ENCODE peak calls at places on chromosome 11, in seven cellular contexts. One of them, this sample, is unnamed.

GRCh38 chr11:75879737-75880136 is 64.7 kb downstream of the UVRAG start:
- DNase-seq in body of pancreas: no peak
- DNase-seq in thoracic aorta: no peak
- DNase-seq in HAP-1: no peak
- DNase-seq in OCI-LY7: no peak
- DNase-seq in CD4-positive, alpha-beta memory T cell: no peak
- DNase-seq in AG09309: no peak
- DNase-seq in this sample: no peak

GRCh38 chr11:62398011-62398994 is 20.5 kb upstream of the SCGB1A1 start:
- DNase-seq in AG09309: no peak
- DNase-seq in CD4-positive, alpha-beta memory T cell: no peak
- DNase-seq in OCI-LY7: no peak
- DNase-seq in thoracic aorta: no peak
- DNase-seq in body of pancreas: no peak
- DNase-seq in HAP-1: no peak
- DNase-seq in this sample: no peak

GRCh38 chr11:87290304-87290922 is 252.7 kb downstream of the TMEM135 start:
- DNase-seq in AG09309: peak
- DNase-seq in thoracic aorta: no peak
- DNase-seq in HAP-1: peak
- DNase-seq in body of pancreas: no peak
- DNase-seq in OCI-LY7: peak
- DNase-seq in CD4-positive, alpha-beta memory T cell: peak
- DNase-seq in this sample: peak

GRCh38 chr11:123366924-123367323 is 63.1 kb upstream of the GRAMD1B start:
- DNase-seq in body of pancreas: no peak
- DNase-seq in HAP-1: no peak
- DNase-seq in thoracic aorta: no peak
- DNase-seq in OCI-LY7: no peak
- DNase-seq in AG09309: no peak
- DNase-seq in CD4-positive, alpha-beta memory T cell: no peak
- DNase-seq in this sample: no peak

GRCh38 chr11:17770048-17770652 is 35.6 kb downstream of the KCNC1 start:
- DNase-seq in HAP-1: no peak
- DNase-seq in OCI-LY7: peak
- DNase-seq in body of pancreas: peak
- DNase-seq in CD4-positive, alpha-beta memory T cell: no peak
- DNase-seq in AG09309: no peak
- DNase-seq in thoracic aorta: no peak
- DNase-seq in this sample: no peak

GRCh38 chr11:120643254-120643653 is 131.7 kb downstream of the GRIK4 start:
- DNase-seq in HAP-1: no peak
- DNase-seq in OCI-LY7: no peak
- DNase-seq in body of pancreas: no peak
- DNase-seq in CD4-positive, alpha-beta memory T cell: no peak
- DNase-seq in thoracic aorta: no peak
- DNase-seq in AG09309: no peak
- DNase-seq in this sample: no peak

GRCh38 chr11:102552447-102553200 is 22.1 kb upstream of the MMP7 start:
- DNase-seq in thoracic aorta: no peak
- DNase-seq in AG09309: peak
- DNase-seq in OCI-LY7: no peak
- DNase-seq in body of pancreas: peak
- DNase-seq in HAP-1: no peak
- DNase-seq in CD4-positive, alpha-beta memory T cell: no peak
- DNase-seq in this sample: no peak

GRCh38 chr11:16857186-16857585 is 118.7 kb downstream of the C11orf58 start:
- DNase-seq in body of pancreas: no peak
- DNase-seq in thoracic aorta: no peak
- DNase-seq in HAP-1: no peak
- DNase-seq in AG09309: no peak
- DNase-seq in OCI-LY7: no peak
- DNase-seq in CD4-positive, alpha-beta memory T cell: no peak
- DNase-seq in this sample: no peak

GRCh38 chr11:77436501-77436900 is 37.4 kb downstream of the PAK1 start:
- DNase-seq in thoracic aorta: no peak
- DNase-seq in OCI-LY7: no peak
- DNase-seq in HAP-1: no peak
- DNase-seq in body of pancreas: no peak
- DNase-seq in AG09309: no peak
- DNase-seq in CD4-positive, alpha-beta memory T cell: no peak
- DNase-seq in this sample: no peak

GRCh38 chr11:126647735-126648134 is 292.2 kb downstream of the ST3GAL4 start:
- DNase-seq in OCI-LY7: no peak
- DNase-seq in CD4-positive, alpha-beta memory T cell: no peak
- DNase-seq in HAP-1: no peak
- DNase-seq in thoracic aorta: no peak
- DNase-seq in AG09309: peak
- DNase-seq in body of pancreas: no peak
- DNase-seq in this sample: no peak

GRCh38 chr11:70846781-70847400 is 405.5 kb downstream of the SHANK2 start:
- DNase-seq in AG09309: no peak
- DNase-seq in CD4-positive, alpha-beta memory T cell: no peak
- DNase-seq in body of pancreas: no peak
- DNase-seq in OCI-LY7: no peak
- DNase-seq in HAP-1: no peak
- DNase-seq in thoracic aorta: no peak
- DNase-seq in this sample: no peak

GRCh38 chr11:130457909-130458729 is 9.7 kb downstream of the ADAMTS15 start:
- DNase-seq in OCI-LY7: no peak
- DNase-seq in AG09309: no peak
- DNase-seq in body of pancreas: no peak
- DNase-seq in CD4-positive, alpha-beta memory T cell: no peak
- DNase-seq in thoracic aorta: no peak
- DNase-seq in HAP-1: no peak
- DNase-seq in this sample: no peak

GRCh38 chr11:119432484-119433368 is 9.8 kb upstream of the THY1 start:
- DNase-seq in OCI-LY7: no peak
- DNase-seq in HAP-1: no peak
- DNase-seq in thoracic aorta: no peak
- DNase-seq in AG09309: peak
- DNase-seq in body of pancreas: no peak
- DNase-seq in CD4-positive, alpha-beta memory T cell: no peak
- DNase-seq in this sample: no peak

GRCh38 chr11:70476669-70477068 is 78.3 kb downstream of the CTTN start:
- DNase-seq in HAP-1: no peak
- DNase-seq in CD4-positive, alpha-beta memory T cell: no peak
- DNase-seq in thoracic aorta: no peak
- DNase-seq in AG09309: no peak
- DNase-seq in body of pancreas: no peak
- DNase-seq in OCI-LY7: no peak
- DNase-seq in this sample: no peak

GRCh38 chr11:75013051-75013450 is 24.3 kb downstream of the NEU3 start:
- DNase-seq in OCI-LY7: no peak
- DNase-seq in thoracic aorta: no peak
- DNase-seq in AG09309: no peak
- DNase-seq in HAP-1: no peak
- DNase-seq in body of pancreas: no peak
- DNase-seq in CD4-positive, alpha-beta memory T cell: no peak
- DNase-seq in this sample: no peak

GRCh38 chr11:73152861-73153483 is 10.9 kb upstream of the FCHSD2 start:
- DNase-seq in body of pancreas: no peak
- DNase-seq in CD4-positive, alpha-beta memory T cell: peak
- DNase-seq in HAP-1: no peak
- DNase-seq in AG09309: no peak
- DNase-seq in thoracic aorta: no peak
- DNase-seq in OCI-LY7: peak
- DNase-seq in this sample: peak

GRCh38 chr11:8356731-8357504 is 93.2 kb upstream of the LMO1 start:
- DNase-seq in HAP-1: no peak
- DNase-seq in AG09309: no peak
- DNase-seq in OCI-LY7: no peak
- DNase-seq in thoracic aorta: no peak
- DNase-seq in CD4-positive, alpha-beta memory T cell: no peak
- DNase-seq in body of pancreas: peak
- DNase-seq in this sample: no peak

GRCh38 chr11:79253280-79253679 is 187.6 kb downstream of the TENM4 start:
- DNase-seq in HAP-1: no peak
- DNase-seq in body of pancreas: no peak
- DNase-seq in OCI-LY7: no peak
- DNase-seq in thoracic aorta: no peak
- DNase-seq in CD4-positive, alpha-beta memory T cell: no peak
- DNase-seq in AG09309: no peak
- DNase-seq in this sample: no peak

GRCh38 chr11:96187779-96188624 is 155.0 kb downstream of the MAML2 start:
- DNase-seq in body of pancreas: no peak
- DNase-seq in CD4-positive, alpha-beta memory T cell: no peak
- DNase-seq in thoracic aorta: peak
- DNase-seq in OCI-LY7: no peak
- DNase-seq in AG09309: peak
- DNase-seq in HAP-1: no peak
- DNase-seq in this sample: no peak

GRCh38 chr11:134656861-134657540 is 245.0 kb upstream of the B3GAT1 start:
- DNase-seq in body of pancreas: no peak
- DNase-seq in thoracic aorta: no peak
- DNase-seq in CD4-positive, alpha-beta memory T cell: no peak
- DNase-seq in HAP-1: no peak
- DNase-seq in OCI-LY7: no peak
- DNase-seq in AG09309: no peak
- DNase-seq in this sample: no peak

GRCh38 chr11:130904380-130904779 is 11.9 kb downstream of the SNX19 start:
- DNase-seq in OCI-LY7: no peak
- DNase-seq in thoracic aorta: no peak
- DNase-seq in CD4-positive, alpha-beta memory T cell: no peak
- DNase-seq in body of pancreas: no peak
- DNase-seq in AG09309: no peak
- DNase-seq in HAP-1: no peak
- DNase-seq in this sample: no peak

GRCh38 chr11:114036958-114037357 is 22.6 kb upstream of the ZBTB16 start:
- DNase-seq in body of pancreas: no peak
- DNase-seq in HAP-1: no peak
- DNase-seq in CD4-positive, alpha-beta memory T cell: no peak
- DNase-seq in AG09309: no peak
- DNase-seq in thoracic aorta: no peak
- DNase-seq in OCI-LY7: no peak
- DNase-seq in this sample: no peak
- H3K4me3 ChIP-seq in body of pancreas: no peak
- H3K4me3 ChIP-seq in HAP-1: no peak
- H3K4me3 ChIP-seq in CD4-positive, alpha-beta memory T cell: no peak
- H3K4me3 ChIP-seq in AG09309: no peak
- H3K4me3 ChIP-seq in thoracic aorta: peak
- H3K4me3 ChIP-seq in OCI-LY7: no peak
- H3K4me3 ChIP-seq in this sample: no peak

GRCh38 chr11:66333220-66333877 is 2.9 kb downstream of the RIN1 start:
- DNase-seq in thoracic aorta: no peak
- DNase-seq in OCI-LY7: no peak
- DNase-seq in CD4-positive, alpha-beta memory T cell: no peak
- DNase-seq in AG09309: no peak
- DNase-seq in HAP-1: no peak
- DNase-seq in body of pancreas: no peak
- DNase-seq in this sample: no peak

GRCh38 chr11:66336234-66337102 is at the start of gene RIN1:
- DNase-seq in HAP-1: peak
- DNase-seq in AG09309: peak
- DNase-seq in thoracic aorta: no peak
- DNase-seq in body of pancreas: peak
- DNase-seq in OCI-LY7: peak
- DNase-seq in CD4-positive, alpha-beta memory T cell: no peak
- DNase-seq in this sample: peak

GRCh38 chr11:66333896-66334604 is 2.2 kb downstream of the RIN1 start:
- DNase-seq in OCI-LY7: no peak
- DNase-seq in HAP-1: no peak
- DNase-seq in thoracic aorta: no peak
- DNase-seq in body of pancreas: no peak
- DNase-seq in CD4-positive, alpha-beta memory T cell: no peak
- DNase-seq in AG09309: no peak
- DNase-seq in this sample: no peak

GRCh38 chr11:66335531-66336233 is 552 bp downstream of the RIN1 start:
- DNase-seq in thoracic aorta: no peak
- DNase-seq in HAP-1: no peak
- DNase-seq in CD4-positive, alpha-beta memory T cell: no peak
- DNase-seq in body of pancreas: no peak
- DNase-seq in AG09309: no peak
- DNase-seq in OCI-LY7: no peak
- DNase-seq in this sample: no peak

GRCh38 chr11:66334605-66335442 is 1.4 kb downstream of the RIN1 start:
- DNase-seq in CD4-positive, alpha-beta memory T cell: no peak
- DNase-seq in thoracic aorta: no peak
- DNase-seq in body of pancreas: no peak
- DNase-seq in AG09309: no peak
- DNase-seq in HAP-1: no peak
- DNase-seq in OCI-LY7: no peak
- DNase-seq in this sample: no peak
- H3K4me3 ChIP-seq in CD4-positive, alpha-beta memory T cell: no peak
- H3K4me3 ChIP-seq in thoracic aorta: peak
- H3K4me3 ChIP-seq in body of pancreas: no peak
- H3K4me3 ChIP-seq in AG09309: peak
- H3K4me3 ChIP-seq in HAP-1: no peak
- H3K4me3 ChIP-seq in OCI-LY7: no peak
- H3K4me3 ChIP-seq in this sample: no peak

GRCh38 chr11:31412946-31413345 is 43.3 kb downstream of the DNAJC24 start:
- DNase-seq in thoracic aorta: no peak
- DNase-seq in CD4-positive, alpha-beta memory T cell: no peak
- DNase-seq in HAP-1: no peak
- DNase-seq in body of pancreas: no peak
- DNase-seq in AG09309: peak
- DNase-seq in OCI-LY7: no peak
- DNase-seq in this sample: no peak

DNA sequence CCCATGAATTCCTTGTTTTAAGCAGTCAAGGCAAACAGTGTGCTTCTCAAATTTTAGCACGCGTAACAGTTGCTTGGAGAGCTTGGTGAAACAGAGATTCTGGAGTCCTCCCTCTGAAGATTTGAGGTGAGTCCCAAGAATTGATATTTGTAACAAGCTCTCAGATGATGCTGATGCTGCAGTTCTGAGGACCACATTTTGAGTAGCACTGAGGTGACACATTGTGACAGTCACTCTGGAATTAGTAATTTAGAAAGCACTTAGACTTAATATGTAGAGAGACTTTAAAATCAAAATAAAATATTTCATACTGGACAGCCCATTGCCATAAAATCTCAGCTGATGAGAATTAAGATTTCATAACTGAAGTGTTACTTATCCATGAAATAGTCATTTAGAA is 38.5 kb downstream of the DNAJC24 start:
- DNase-seq in body of pancreas: no peak
- DNase-seq in CD4-positive, alpha-beta memory T cell: no peak
- DNase-seq in OCI-LY7: no peak
- DNase-seq in AG09309: no peak
- DNase-seq in HAP-1: no peak
- DNase-seq in thoracic aorta: no peak
- DNase-seq in this sample: no peak
- H3K4me3 ChIP-seq in body of pancreas: no peak
- H3K4me3 ChIP-seq in CD4-positive, alpha-beta memory T cell: no peak
- H3K4me3 ChIP-seq in OCI-LY7: no peak
- H3K4me3 ChIP-seq in AG09309: no peak
- H3K4me3 ChIP-seq in HAP-1: no peak
- H3K4me3 ChIP-seq in thoracic aorta: no peak
- H3K4me3 ChIP-seq in this sample: no peak

DNA sequence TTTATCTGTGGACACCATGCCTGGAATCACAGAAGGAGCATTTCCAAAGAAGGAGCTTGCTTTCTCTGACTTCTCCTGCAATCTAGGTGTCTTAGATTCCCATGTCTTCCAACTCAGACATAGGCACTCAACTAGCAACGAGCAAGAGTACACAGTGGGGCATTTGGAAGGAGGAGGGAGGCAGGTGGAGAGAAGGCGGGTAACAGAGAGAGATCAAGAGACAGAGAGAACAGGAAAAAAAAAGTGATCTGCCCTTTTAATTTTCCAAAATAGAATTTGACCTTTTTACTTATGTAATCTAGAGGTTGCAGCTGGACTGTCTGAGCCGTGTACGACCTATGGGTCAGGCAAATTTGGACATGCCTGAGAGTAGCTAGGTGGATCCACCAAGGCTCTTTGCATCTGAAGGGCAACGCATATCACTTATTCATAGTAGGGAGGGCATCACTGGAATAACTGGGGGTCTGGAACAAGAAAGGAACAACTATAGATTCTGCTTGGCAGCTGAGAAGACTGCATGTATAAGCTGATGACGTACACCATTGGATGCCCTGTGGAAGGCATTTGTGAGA is 37.3 kb upstream of the POGLUT3 start:
- DNase-seq in AG09309: no peak
- DNase-seq in CD4-positive, alpha-beta memory T cell: no peak
- DNase-seq in thoracic aorta: no peak
- DNase-seq in body of pancreas: no peak
- DNase-seq in HAP-1: no peak
- DNase-seq in OCI-LY7: no peak
- DNase-seq in this sample: no peak
- H3K4me3 ChIP-seq in AG09309: no peak
- H3K4me3 ChIP-seq in CD4-positive, alpha-beta memory T cell: no peak
- H3K4me3 ChIP-seq in thoracic aorta: no peak
- H3K4me3 ChIP-seq in body of pancreas: no peak
- H3K4me3 ChIP-seq in HAP-1: no peak
- H3K4me3 ChIP-seq in OCI-LY7: no peak
- H3K4me3 ChIP-seq in this sample: no peak